ENCODE peak calls at places on chromosomes 3 and 15, in eight cellular contexts. Z is HCT116, M is K562, D is Panc1, V is GM23338, K is upper lobe of left lung, A is HepG2, Q is GM12878. U is an unnamed sample. For H3K4me1, the result is how much of the 10 kb centered on the place peaks cover.

GRCh38 chr15:60799885-60800728 is 321.2 kb upstream of the ICE2 start:
- ATAC-seq in A (peak), V (no peak), Q (no peak), Z (no peak), M (no peak), K (no peak), D (no peak), U (no peak)

GRCh38 chr3:134445631-134446030 is 40.2 kb downstream of the ANAPC13 start:
- ATAC-seq in D (no peak), V (no peak), A (no peak), K (no peak), Q (no peak), M (no peak), Z (no peak), U (peak)

GRCh38 chr15:60590935-60591490 is 112.1 kb upstream of the ICE2 start:
- ATAC-seq in K (no peak), V (peak), A (peak), M (no peak), Z (no peak), Q (peak), D (peak), U (peak)

GRCh38 chr3:53264718-53265117 is 8.9 kb upstream of the TKT start:
- ATAC-seq in D (no peak), K (peak), A (no peak), Q (no peak), Z (no peak), V (no peak), M (no peak), U (no peak)

GRCh38 chr15:74174216-74174965 is 881 bp downstream of the ISLR start:
- ATAC-seq in V (peak), K (peak), D (no peak), Z (no peak), M (no peak), A (no peak), Q (no peak), U (peak)

GRCh38 chr15:101611007-101611406 is 41.2 kb downstream of the TM2D3 start:
- ATAC-seq in V (no peak), M (no peak), Q (no peak), Z (no peak), D (no peak), A (no peak), K (no peak), U (no peak)

GRCh38 chr3:125916376-125916978 is 52.5 kb upstream of the ROPN1B start:
- ATAC-seq in V (peak), D (peak), K (peak), A (peak), Z (peak), Q (peak), M (peak), U (peak)

GRCh38 chr3:2153047-2153446 is 54.4 kb downstream of the CNTN4 start:
- ATAC-seq in M (no peak), Q (no peak), V (no peak), A (no peak), D (no peak), Z (no peak), K (no peak), U (no peak)

GRCh38 chr3:11846281-11847034 is at the start of gene TAMM41:
- ATAC-seq in V (peak), Z (peak), A (peak), D (peak), K (peak), Q (peak), M (peak), U (peak)

GRCh38 chr3:46110701-46111493 is 83.6 kb upstream of the XCR1 start:
- ATAC-seq in D (no peak), V (peak), Z (peak), A (no peak), K (peak), M (peak), Q (peak), U (peak)

GRCh38 chr3:111774622-111775021 is 84.4 kb upstream of the PHLDB2 start:
- ATAC-seq in A (no peak), Q (no peak), Z (no peak), D (no peak), K (no peak), M (no peak), V (no peak), U (no peak)

GRCh38 chr15:77440378-77440999 is 19.8 kb downstream of the HMG20A start:
- ATAC-seq in Q (peak), V (no peak), A (no peak), Z (no peak), D (peak), M (no peak), K (no peak), U (no peak)

GRCh38 chr3:75082845-75083244 is 468.4 kb upstream of the CNTN3 start:
- ATAC-seq in Q (no peak), M (no peak), K (no peak), D (no peak), A (no peak), Z (no peak), V (no peak), U (no peak)

GRCh38 chr15:101469520-101470288 is 19.8 kb downstream of the PCSK6 start:
- ATAC-seq in K (no peak), Z (no peak), V (peak), A (peak), M (peak), Q (no peak), D (peak), U (no peak)

GRCh38 chr3:156576887-156577427 is 22.0 kb upstream of the SSR3 start:
- ATAC-seq in K (peak), D (no peak), Z (no peak), A (peak), Q (no peak), M (peak), V (no peak), U (peak)

GRCh38 chr3:123693584-123693983 is 108.7 kb upstream of the HACD2 start:
- ATAC-seq in Z (no peak), D (no peak), A (no peak), V (no peak), Q (no peak), M (no peak), K (no peak), U (no peak)

GRCh38 chr3:123695152-123695551 is 110.3 kb upstream of the HACD2 start:
- ATAC-seq in D (no peak), K (no peak), V (peak), Q (no peak), A (peak), M (no peak), Z (no peak), U (no peak)

GRCh38 chr3:123695731-123696640 is 111.1 kb upstream of the HACD2 start:
- ATAC-seq in Q (no peak), V (peak), A (no peak), K (no peak), D (no peak), Z (no peak), M (no peak), U (no peak)

GRCh38 chr3:123692671-123693070 is 107.8 kb upstream of the HACD2 start:
- ATAC-seq in A (no peak), K (no peak), V (no peak), Q (no peak), Z (no peak), M (no peak), D (no peak), U (no peak)

DNA sequence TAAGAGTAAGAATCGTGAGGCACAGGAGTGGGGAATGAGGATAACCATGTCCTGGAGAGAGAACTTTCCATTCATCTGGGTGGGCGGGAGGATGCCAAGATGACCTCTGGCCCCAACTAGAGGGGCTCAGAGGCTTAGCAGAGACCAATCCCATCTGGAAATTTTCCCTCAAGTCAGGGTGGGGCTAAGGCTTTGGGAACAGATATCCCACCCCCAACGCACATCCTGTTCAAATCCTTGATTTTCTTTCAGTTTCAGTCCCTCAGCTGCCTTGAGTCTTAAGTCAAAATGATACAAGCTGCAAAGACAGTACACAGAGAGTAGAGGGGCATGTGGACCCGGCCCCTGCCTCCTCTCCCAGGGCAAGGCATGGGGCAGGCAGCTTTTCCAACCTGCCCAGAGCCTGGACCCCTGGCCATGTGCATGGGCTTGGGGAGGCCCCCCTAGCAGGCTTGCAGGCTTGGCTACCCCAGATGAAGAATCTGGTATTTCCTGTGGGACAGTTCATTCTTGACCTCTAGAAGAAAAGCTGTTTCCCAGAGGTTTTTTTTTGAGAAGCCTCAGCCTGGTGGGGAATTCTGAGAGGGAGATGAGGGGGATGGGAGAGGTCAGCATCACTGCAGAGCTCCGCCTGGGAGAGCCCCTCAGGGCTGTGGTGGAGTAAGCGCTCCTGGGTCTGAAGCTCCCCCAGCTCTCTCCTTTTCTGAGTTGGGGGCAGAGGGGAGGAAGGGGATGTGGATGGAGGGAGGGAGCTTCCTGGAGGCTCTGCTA is 109.7 kb upstream of the HACD2 start:
- ATAC-seq in A (no peak), D (no peak), Z (no peak), K (no peak), V (peak), Q (no peak), M (no peak), U (no peak)
- TF ChIP-seq POLR2AphosphoS5 in A (no peak), D (no peak), Z (no peak), K (no peak), V (no peak), Q (no peak), M (no peak), U (no peak)

GRCh38 chr3:15694628-15695027 is 93.1 kb downstream of the BTD start:
- ATAC-seq in M (no peak), V (no peak), A (no peak), Q (no peak), K (no peak), D (no peak), Z (no peak), U (no peak)

GRCh38 chr3:15690250-15690649 is 88.7 kb downstream of the BTD start:
- ATAC-seq in M (no peak), Z (no peak), K (no peak), A (no peak), Q (no peak), V (no peak), D (no peak), U (no peak)

DNA sequence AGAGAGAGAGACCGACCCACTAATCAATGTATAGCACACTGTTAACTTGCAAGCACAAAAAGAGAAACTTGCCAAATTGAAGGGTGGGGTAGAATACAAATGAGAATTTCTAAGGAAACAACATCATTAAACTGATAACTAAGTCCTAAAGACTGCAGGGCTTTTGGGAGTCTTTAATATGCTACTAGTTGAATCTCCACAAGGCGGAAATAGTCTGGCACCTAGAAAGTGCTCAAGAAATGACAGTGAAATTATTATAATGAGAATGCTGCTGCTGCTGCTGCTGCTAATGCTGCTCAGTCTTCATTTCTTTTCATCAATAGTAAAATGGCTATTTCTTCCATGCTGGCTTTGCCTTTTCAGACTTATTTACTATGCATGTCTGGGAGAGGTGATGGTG is 91.8 kb downstream of the BTD start:
- ATAC-seq in D (no peak), V (no peak), K (no peak), Z (peak), A (no peak), Q (peak), M (peak), U (no peak)
- TF ChIP-seq CTCF in D (no peak), V (no peak), K (no peak), Z (peak), A (no peak), Q (no peak), M (peak), U (no peak)

DNA sequence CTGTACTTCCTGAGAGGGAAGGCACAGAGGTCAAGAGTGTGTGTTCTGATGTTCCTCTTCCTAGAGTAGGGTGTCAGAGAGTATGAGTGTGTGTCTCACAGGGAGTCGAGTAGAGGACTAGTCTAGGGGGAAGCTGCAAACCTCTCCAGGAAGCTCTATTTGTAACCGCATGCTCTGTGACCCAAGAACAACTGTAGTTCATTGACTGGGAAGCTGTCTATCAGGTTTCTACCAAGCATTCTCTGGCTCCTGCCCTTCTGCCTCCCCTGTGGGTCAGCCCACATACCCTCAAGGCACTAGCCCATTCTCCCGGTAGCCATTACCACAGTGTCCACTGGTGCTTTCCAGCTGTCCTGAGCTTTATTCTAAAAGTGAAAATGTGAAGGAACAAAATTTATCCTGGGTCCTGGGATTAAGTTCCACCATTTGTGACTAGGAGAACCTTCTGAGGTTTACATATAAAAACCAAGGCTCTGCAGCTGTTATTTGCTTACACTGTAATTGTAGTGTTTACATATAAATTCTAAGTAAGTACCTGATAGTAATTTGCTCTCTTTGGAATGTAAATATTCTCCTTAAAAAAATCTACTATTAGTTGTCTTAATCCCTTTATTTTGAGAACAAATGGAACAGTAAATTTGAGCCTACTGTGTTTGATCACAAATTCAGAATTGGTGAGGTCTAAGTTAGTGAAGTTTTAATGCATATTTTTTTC is 40.7 kb downstream of the MYRIP start:
- ATAC-seq in K (peak), Z (no peak), V (no peak), Q (no peak), A (no peak), M (no peak), D (no peak), U (no peak)
- H3K4me1 ChIP-seq in K (under half), Z (under half), V (under half), Q (under half), A (under half), M (under half), D (under half), U (under half)

DNA sequence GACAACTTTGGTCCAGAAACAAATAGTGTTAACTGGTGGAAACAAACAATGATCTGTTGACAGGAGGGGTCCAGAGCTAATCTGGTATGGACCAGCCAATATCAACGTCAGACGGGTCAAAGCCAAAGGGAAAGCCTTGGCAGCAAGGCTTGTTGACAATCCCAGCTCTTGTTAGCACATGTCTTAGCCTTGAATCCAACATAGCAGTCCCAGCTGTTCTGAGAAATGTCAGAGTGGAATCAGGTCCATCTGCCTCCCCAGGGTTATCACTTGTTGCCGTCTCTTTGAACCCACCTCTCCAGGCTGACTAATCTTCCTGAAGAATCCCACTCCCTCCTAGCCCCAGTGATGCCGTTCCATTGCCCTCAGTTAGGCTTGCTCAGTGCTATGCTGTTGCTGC is 404.6 kb upstream of the MCTP2 start:
- ATAC-seq in V (no peak), K (no peak), A (no peak), D (no peak), M (no peak), Q (no peak), Z (no peak), U (peak)
- TF ChIP-seq POLR2AphosphoS5 in V (no peak), K (no peak), A (no peak), D (no peak), M (no peak), Q (no peak), Z (no peak), U (no peak)

DNA sequence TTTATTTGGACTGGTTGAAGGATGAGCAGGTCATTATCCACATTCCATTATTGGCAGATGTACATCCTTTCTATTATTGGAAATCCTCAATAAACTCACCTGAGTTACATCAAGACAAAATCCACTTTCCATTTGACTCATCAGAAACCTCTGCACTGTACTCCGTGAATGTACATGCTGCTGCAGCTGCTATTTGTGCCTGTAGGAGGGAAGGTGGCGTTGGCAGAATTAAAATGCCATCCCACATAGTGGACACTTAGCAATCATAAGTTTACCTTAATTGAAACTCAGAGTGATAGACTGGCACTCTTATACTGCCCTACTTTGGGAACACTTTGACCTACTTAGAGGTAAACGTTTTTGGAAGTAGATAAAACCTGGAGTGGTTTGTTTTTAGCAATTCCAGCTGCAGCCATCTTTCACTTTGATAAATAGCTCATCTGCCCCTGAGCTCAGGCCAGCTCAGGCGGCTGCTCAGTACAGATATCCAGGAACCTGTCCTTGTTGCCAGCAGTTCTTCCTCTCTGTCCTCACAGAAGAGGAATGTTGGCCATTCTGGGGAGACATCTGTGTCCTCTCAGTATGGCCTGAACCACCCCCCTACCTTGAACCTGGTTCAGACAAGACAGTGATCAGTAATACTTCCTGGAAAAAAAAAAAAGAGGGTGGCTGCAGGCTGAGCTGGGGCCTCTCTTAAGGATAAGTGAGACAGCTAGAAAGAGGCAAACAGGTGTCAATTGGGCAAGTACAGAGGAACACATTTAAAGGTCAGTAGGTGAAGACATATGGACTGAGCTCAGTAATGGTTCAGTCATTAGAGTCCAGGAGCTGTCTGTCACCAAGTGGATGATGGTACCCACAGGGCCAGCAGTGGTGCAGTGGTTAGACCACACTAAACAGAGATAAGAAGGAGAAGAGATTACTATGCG is 153.4 kb upstream of the UMPS start:
- ATAC-seq in V (no peak), Z (no peak), K (no peak), M (peak), Q (peak), D (no peak), A (peak), U (peak)
- TF ChIP-seq CTCF in V (no peak), Z (peak), K (no peak), M (no peak), Q (peak), D (no peak), A (no peak), U (peak)

GRCh38 chr3:10745392-10745791 is 70.6 kb upstream of the SLC6A11 start:
- ATAC-seq in Q (no peak), A (no peak), V (no peak), Z (no peak), K (no peak), M (no peak), D (no peak), U (no peak)

GRCh38 chr3:10744098-10744465 is 71.9 kb upstream of the SLC6A11 start:
- ATAC-seq in K (peak), M (peak), Z (peak), D (peak), Q (peak), V (peak), A (peak), U (no peak)

GRCh38 chr3:10746684-10747083 is 69.3 kb upstream of the SLC6A11 start:
- ATAC-seq in Z (no peak), V (no peak), D (no peak), A (no peak), M (no peak), K (no peak), Q (no peak), U (no peak)

GRCh38 chr3:10747341-10747740 is 68.7 kb upstream of the SLC6A11 start:
- ATAC-seq in Q (no peak), Z (no peak), V (no peak), M (no peak), D (no peak), A (no peak), K (no peak), U (no peak)

DNA sequence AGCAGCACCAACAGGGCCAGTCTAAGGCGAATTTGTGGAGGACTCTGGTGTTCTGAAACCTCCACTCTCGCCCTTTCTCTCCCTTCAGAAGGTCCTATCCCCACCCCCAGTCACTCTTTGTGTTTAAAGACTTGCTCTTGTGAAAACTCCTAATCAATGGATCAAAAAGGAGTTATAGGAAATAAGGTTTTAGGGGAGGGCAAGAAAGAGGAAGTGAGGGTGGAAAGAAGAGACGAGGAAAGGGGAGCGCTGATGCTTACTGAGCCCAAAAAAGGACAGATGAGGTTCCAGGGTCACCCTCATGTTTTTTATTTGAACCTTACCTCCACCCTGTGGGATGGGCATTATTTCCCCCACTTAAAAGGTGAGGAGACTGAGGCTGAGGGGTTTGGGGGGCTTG is 70.0 kb upstream of the SLC6A11 start:
- ATAC-seq in K (no peak), Q (no peak), A (no peak), Z (no peak), M (no peak), V (no peak), D (no peak), U (no peak)
- H3K4me1 ChIP-seq in K (under half), Q (under half), A (under half), Z (under half), M (under half), V (under half), D (under half), U (under half)

DNA sequence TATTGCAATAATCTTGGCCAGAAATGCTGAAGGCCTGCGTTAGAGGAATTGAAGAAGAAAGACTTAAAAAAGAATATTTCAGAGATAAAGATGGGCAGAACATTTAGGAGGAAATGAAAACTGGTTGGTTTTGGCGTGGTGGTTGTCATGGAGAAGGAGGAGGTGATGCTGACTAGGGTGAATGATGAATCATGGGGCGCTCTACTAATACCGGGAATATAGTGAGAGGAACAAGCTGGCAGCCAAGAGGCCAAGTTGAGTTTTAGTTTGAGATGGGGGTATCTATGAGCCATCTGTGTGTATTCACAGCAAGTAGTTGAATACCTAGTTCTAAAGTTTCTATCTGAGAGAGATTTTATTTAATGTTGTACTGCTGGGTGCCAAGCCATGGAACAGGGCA is 6.8 kb upstream of the GAP43 start:
- ATAC-seq in M (no peak), V (no peak), Z (no peak), K (no peak), Q (peak), D (no peak), A (no peak), U (no peak)
- TF ChIP-seq POLR2AphosphoS5 in M (no peak), V (no peak), Z (no peak), K (no peak), Q (no peak), D (no peak), A (no peak), U (no peak)